ENCODE peak calls at places on chromosomes 2 and 18, in eight cellular contexts. One of them, this sample, is unnamed.

GRCh38 chr18:34965108-34965507 is 76.1 kb upstream of the MAPRE2 start:
- DNase-seq in Caco-2: no peak
- DNase-seq in A549: no peak
- DNase-seq in mammary epithelial cell: no peak
- DNase-seq in GM12878: no peak
- DNase-seq in body of pancreas: no peak
- DNase-seq in upper lobe of right lung: no peak
- DNase-seq in H9: no peak
- DNase-seq in this sample: no peak

GRCh38 chr2:158905824-158906223 is 62.6 kb upstream of the TANC1 start:
- DNase-seq in Caco-2: no peak
- DNase-seq in A549: no peak
- DNase-seq in mammary epithelial cell: no peak
- DNase-seq in GM12878: no peak
- DNase-seq in body of pancreas: no peak
- DNase-seq in upper lobe of right lung: no peak
- DNase-seq in H9: no peak
- DNase-seq in this sample: no peak

GRCh38 chr18:47149457-47150028 is 757 bp downstream of the HDHD2 start:
- DNase-seq in Caco-2: no peak
- DNase-seq in A549: no peak
- DNase-seq in mammary epithelial cell: peak; percentile 19
- DNase-seq in GM12878: no peak
- DNase-seq in body of pancreas: no peak
- DNase-seq in upper lobe of right lung: no peak
- DNase-seq in H9: no peak
- DNase-seq in this sample: no peak

GRCh38 chr2:191051825-191052778 is 38.1 kb upstream of the STAT1 start:
- DNase-seq in Caco-2: no peak
- DNase-seq in A549: no peak
- DNase-seq in mammary epithelial cell: peak; percentile 35
- DNase-seq in GM12878: peak; percentile 12
- DNase-seq in body of pancreas: peak; percentile 21
- DNase-seq in upper lobe of right lung: no peak
- DNase-seq in H9: no peak
- DNase-seq in this sample: no peak

GRCh38 chr18:48896326-48896874 is 54.4 kb downstream of the SMAD7 start:
- DNase-seq in Caco-2: no peak
- DNase-seq in A549: no peak
- DNase-seq in mammary epithelial cell: no peak
- DNase-seq in GM12878: no peak
- DNase-seq in body of pancreas: no peak
- DNase-seq in upper lobe of right lung: no peak
- DNase-seq in H9: no peak
- DNase-seq in this sample: no peak

GRCh38 chr2:176758426-176758825 is 454.2 kb upstream of the HNRNPA3 start:
- DNase-seq in Caco-2: no peak
- DNase-seq in A549: no peak
- DNase-seq in mammary epithelial cell: no peak
- DNase-seq in GM12878: no peak
- DNase-seq in body of pancreas: no peak
- DNase-seq in upper lobe of right lung: no peak
- DNase-seq in H9: no peak
- DNase-seq in this sample: no peak

GRCh38 chr2:106030287-106031268 is 163.5 kb downstream of the UXS1 start:
- DNase-seq in Caco-2: peak; percentile 78
- DNase-seq in A549: no peak
- DNase-seq in mammary epithelial cell: no peak
- DNase-seq in GM12878: no peak
- DNase-seq in body of pancreas: peak; percentile 37
- DNase-seq in upper lobe of right lung: no peak
- DNase-seq in H9: no peak
- DNase-seq in this sample: no peak

GRCh38 chr2:72828840-72829507 is 3.1 kb upstream of the EXOC6B start:
- DNase-seq in Caco-2: no peak
- DNase-seq in A549: no peak
- DNase-seq in mammary epithelial cell: no peak
- DNase-seq in GM12878: no peak
- DNase-seq in body of pancreas: no peak
- DNase-seq in upper lobe of right lung: no peak
- DNase-seq in H9: no peak
- DNase-seq in this sample: no peak

GRCh38 chr2:227870710-227871374 is 589 bp upstream of the DAW1 start:
- DNase-seq in Caco-2: peak; percentile 63
- DNase-seq in A549: peak; percentile 59
- DNase-seq in mammary epithelial cell: no peak
- DNase-seq in GM12878: no peak
- DNase-seq in body of pancreas: no peak
- DNase-seq in upper lobe of right lung: no peak
- DNase-seq in H9: no peak
- DNase-seq in this sample: no peak

GRCh38 chr2:28602751-28603639 is 107.1 kb downstream of the PLB1 start:
- DNase-seq in Caco-2: no peak
- DNase-seq in A549: no peak
- DNase-seq in mammary epithelial cell: no peak
- DNase-seq in GM12878: no peak
- DNase-seq in body of pancreas: no peak
- DNase-seq in upper lobe of right lung: no peak
- DNase-seq in H9: no peak
- DNase-seq in this sample: no peak

GRCh38 chr18:56413862-56414261 is 224.5 kb downstream of the TXNL1 start:
- DNase-seq in Caco-2: no peak
- DNase-seq in A549: no peak
- DNase-seq in mammary epithelial cell: no peak
- DNase-seq in GM12878: no peak
- DNase-seq in body of pancreas: no peak
- DNase-seq in upper lobe of right lung: no peak
- DNase-seq in H9: peak; percentile 71
- DNase-seq in this sample: no peak

GRCh38 chr2:20573611-20574422 is 77.1 kb downstream of the HS1BP3 start:
- DNase-seq in Caco-2: no peak
- DNase-seq in A549: no peak
- DNase-seq in mammary epithelial cell: peak; percentile 22
- DNase-seq in GM12878: no peak
- DNase-seq in body of pancreas: peak; percentile 39
- DNase-seq in upper lobe of right lung: no peak
- DNase-seq in H9: no peak
- DNase-seq in this sample: no peak

GRCh38 chr2:20241973-20242726 is 17.2 kb upstream of the SDC1 start:
- DNase-seq in Caco-2: no peak
- DNase-seq in A549: peak; percentile 50
- DNase-seq in mammary epithelial cell: no peak
- DNase-seq in GM12878: no peak
- DNase-seq in body of pancreas: no peak
- DNase-seq in upper lobe of right lung: no peak
- DNase-seq in H9: peak; percentile 62
- DNase-seq in this sample: no peak

GRCh38 chr18:47184419-47185050 is 8.4 kb upstream of the IER3IP1 start:
- DNase-seq in Caco-2: no peak
- DNase-seq in A549: no peak
- DNase-seq in mammary epithelial cell: peak; percentile 66
- DNase-seq in GM12878: no peak
- DNase-seq in body of pancreas: peak; percentile 91
- DNase-seq in upper lobe of right lung: peak; percentile 67
- DNase-seq in H9: no peak
- DNase-seq in this sample: no peak

GRCh38 chr2:187264612-187265011 is 183.4 kb downstream of the CALCRL start:
- DNase-seq in Caco-2: no peak
- DNase-seq in A549: no peak
- DNase-seq in mammary epithelial cell: no peak
- DNase-seq in GM12878: no peak
- DNase-seq in body of pancreas: no peak
- DNase-seq in upper lobe of right lung: no peak
- DNase-seq in H9: no peak
- DNase-seq in this sample: no peak

GRCh38 chr18:59783138-59783537 is 85.9 kb upstream of the CCBE1 start:
- DNase-seq in Caco-2: peak; percentile 27
- DNase-seq in A549: peak; percentile 27
- DNase-seq in mammary epithelial cell: peak; percentile 47
- DNase-seq in GM12878: peak; percentile 9
- DNase-seq in body of pancreas: peak; percentile 6
- DNase-seq in upper lobe of right lung: no peak
- DNase-seq in H9: peak; percentile 56
- DNase-seq in this sample: no peak

GRCh38 chr2:19540739-19541503 is 182.5 kb upstream of the OSR1 start:
- DNase-seq in Caco-2: no peak
- DNase-seq in A549: peak; percentile 34
- DNase-seq in mammary epithelial cell: peak; percentile 92
- DNase-seq in GM12878: no peak
- DNase-seq in body of pancreas: peak; percentile 25
- DNase-seq in upper lobe of right lung: no peak
- DNase-seq in H9: no peak
- DNase-seq in this sample: no peak

GRCh38 chr2:27907547-27907946 is 17.0 kb downstream of the BABAM2 start:
- DNase-seq in Caco-2: no peak
- DNase-seq in A549: no peak
- DNase-seq in mammary epithelial cell: no peak
- DNase-seq in GM12878: no peak
- DNase-seq in body of pancreas: no peak
- DNase-seq in upper lobe of right lung: no peak
- DNase-seq in H9: no peak
- DNase-seq in this sample: no peak

GRCh38 chr2:55156326-55156725 is 75.8 kb downstream of the CLHC1 start:
- DNase-seq in Caco-2: no peak
- DNase-seq in A549: no peak
- DNase-seq in mammary epithelial cell: no peak
- DNase-seq in GM12878: no peak
- DNase-seq in body of pancreas: no peak
- DNase-seq in upper lobe of right lung: no peak
- DNase-seq in H9: no peak
- DNase-seq in this sample: no peak

GRCh38 chr2:103161456-103162289 is 399.8 kb downstream of the TMEM182 start:
- DNase-seq in Caco-2: no peak
- DNase-seq in A549: peak; percentile 41
- DNase-seq in mammary epithelial cell: peak; percentile 22
- DNase-seq in GM12878: no peak
- DNase-seq in body of pancreas: peak; percentile 56
- DNase-seq in upper lobe of right lung: no peak
- DNase-seq in H9: no peak
- DNase-seq in this sample: no peak

GRCh38 chr2:199973703-199974102 is 18.3 kb downstream of the MAIP1 start:
- DNase-seq in Caco-2: no peak
- DNase-seq in A549: peak; percentile 15
- DNase-seq in mammary epithelial cell: no peak
- DNase-seq in GM12878: no peak
- DNase-seq in body of pancreas: no peak
- DNase-seq in upper lobe of right lung: no peak
- DNase-seq in H9: no peak
- DNase-seq in this sample: no peak

GRCh38 chr2:86035883-86036789 is 69.5 kb downstream of the POLR1A start:
- DNase-seq in Caco-2: no peak
- DNase-seq in A549: no peak
- DNase-seq in mammary epithelial cell: peak; percentile 20
- DNase-seq in GM12878: peak; percentile 71
- DNase-seq in body of pancreas: peak; percentile 95
- DNase-seq in upper lobe of right lung: peak; percentile 86
- DNase-seq in H9: no peak
- DNase-seq in this sample: peak; percentile 66

GRCh38 chr2:132465917-132466316 is 49.3 kb downstream of the GPR39 start:
- DNase-seq in Caco-2: no peak
- DNase-seq in A549: no peak
- DNase-seq in mammary epithelial cell: peak; percentile 4
- DNase-seq in GM12878: no peak
- DNase-seq in body of pancreas: no peak
- DNase-seq in upper lobe of right lung: no peak
- DNase-seq in H9: no peak
- DNase-seq in this sample: no peak
- H3K9me3 ChIP-seq in Caco-2: peaks cover 19% of the 10 kb centered on the region
- H3K9me3 ChIP-seq in A549: peaks cover 86% of the 10 kb centered on the region
- H3K9me3 ChIP-seq in mammary epithelial cell: peaks cover 81% of the 10 kb centered on the region
- H3K9me3 ChIP-seq in GM12878: no peaks in the 10 kb centered on the region
- H3K9me3 ChIP-seq in body of pancreas: no peaks in the 10 kb centered on the region
- H3K9me3 ChIP-seq in upper lobe of right lung: peaks cover 33% of the 10 kb centered on the region
- H3K9me3 ChIP-seq in H9: peaks cover 27% of the 10 kb centered on the region
- H3K9me3 ChIP-seq in this sample: peaks cover 36% of the 10 kb centered on the region

DNA sequence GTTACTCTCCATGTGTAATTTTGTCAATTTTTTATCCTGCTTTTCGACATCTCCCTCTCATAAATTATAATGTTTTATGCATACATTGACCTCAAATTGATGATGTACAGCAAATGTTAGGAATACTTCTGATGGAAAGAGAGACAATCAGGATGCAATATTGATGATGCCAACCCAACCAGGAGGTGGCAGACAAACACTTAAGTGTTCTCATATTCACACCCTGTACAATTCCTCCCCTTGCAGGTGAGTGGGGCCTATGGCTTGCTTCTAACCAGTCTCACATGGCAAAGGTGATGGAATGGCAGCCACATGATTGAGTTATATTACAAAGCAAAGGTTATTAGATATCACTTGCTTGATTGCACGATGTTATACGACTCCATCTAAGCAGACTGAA is 594.3 kb upstream of the REG3G start:
- DNase-seq in Caco-2: no peak
- DNase-seq in A549: no peak
- DNase-seq in mammary epithelial cell: no peak
- DNase-seq in GM12878: no peak
- DNase-seq in body of pancreas: no peak
- DNase-seq in upper lobe of right lung: no peak
- DNase-seq in H9: no peak
- DNase-seq in this sample: no peak
- TF ChIP-seq CTCF in Caco-2: no peak
- TF ChIP-seq CTCF in A549: no peak
- TF ChIP-seq CTCF in mammary epithelial cell: no peak
- TF ChIP-seq CTCF in GM12878: no peak
- TF ChIP-seq CTCF in body of pancreas: no peak
- TF ChIP-seq CTCF in upper lobe of right lung: no peak
- TF ChIP-seq CTCF in H9: peak; percentile 40
- TF ChIP-seq CTCF in this sample: no peak

GRCh38 chr18:72637319-72638113 is 93.4 kb upstream of the CBLN2 start:
- DNase-seq in Caco-2: no peak
- DNase-seq in A549: no peak
- DNase-seq in mammary epithelial cell: no peak
- DNase-seq in GM12878: no peak
- DNase-seq in body of pancreas: no peak
- DNase-seq in upper lobe of right lung: no peak
- DNase-seq in H9: no peak
- DNase-seq in this sample: no peak

GRCh38 chr18:72638353-72638752 is 94.2 kb upstream of the CBLN2 start:
- DNase-seq in Caco-2: no peak
- DNase-seq in A549: no peak
- DNase-seq in mammary epithelial cell: no peak
- DNase-seq in GM12878: no peak
- DNase-seq in body of pancreas: no peak
- DNase-seq in upper lobe of right lung: no peak
- DNase-seq in H9: no peak
- DNase-seq in this sample: no peak

GRCh38 chr18:72640552-72640951 is 96.4 kb upstream of the CBLN2 start:
- DNase-seq in Caco-2: no peak
- DNase-seq in A549: no peak
- DNase-seq in mammary epithelial cell: no peak
- DNase-seq in GM12878: no peak
- DNase-seq in body of pancreas: no peak
- DNase-seq in upper lobe of right lung: no peak
- DNase-seq in H9: no peak
- DNase-seq in this sample: no peak
- H3K9me3 ChIP-seq in Caco-2: no peaks in the 10 kb centered on the region
- H3K9me3 ChIP-seq in A549: no peaks in the 10 kb centered on the region
- H3K9me3 ChIP-seq in mammary epithelial cell: peaks cover 3% of the 10 kb centered on the region
- H3K9me3 ChIP-seq in GM12878: no peaks in the 10 kb centered on the region
- H3K9me3 ChIP-seq in body of pancreas: no peaks in the 10 kb centered on the region
- H3K9me3 ChIP-seq in upper lobe of right lung: no peaks in the 10 kb centered on the region
- H3K9me3 ChIP-seq in H9: no peaks in the 10 kb centered on the region
- H3K9me3 ChIP-seq in this sample: no peaks in the 10 kb centered on the region

GRCh38 chr2:159968282-159968900 is 94.0 kb downstream of the PLA2R1 start:
- DNase-seq in Caco-2: peak; percentile 48
- DNase-seq in A549: peak; percentile 18
- DNase-seq in mammary epithelial cell: peak; percentile 39
- DNase-seq in GM12878: no peak
- DNase-seq in body of pancreas: peak; percentile 16
- DNase-seq in upper lobe of right lung: no peak
- DNase-seq in H9: peak; percentile 52
- DNase-seq in this sample: no peak
- TF ChIP-seq CTCF in Caco-2: peak; percentile 67
- TF ChIP-seq CTCF in A549: peak; percentile 70
- TF ChIP-seq CTCF in mammary epithelial cell: peak; percentile 51
- TF ChIP-seq CTCF in GM12878: peak; percentile 67
- TF ChIP-seq CTCF in body of pancreas: no peak
- TF ChIP-seq CTCF in upper lobe of right lung: peak; percentile 49
- TF ChIP-seq CTCF in H9: peak; percentile 80
- TF ChIP-seq CTCF in this sample: peak; percentile 28

This sample was measured in CD4-positive, alpha-beta T cell.